ENCODE peak calls at places on chromosomes 1 and 21, in eight cellular contexts. K is left ventricle myocardium inferior, N is uterus, X is colonic mucosa, I is ovary, W is psoas muscle, Z is fibroblast of lung, L is right cardiac atrium. H is an unnamed sample.

GRCh38 chr1:169044296-169044695 is 62.2 kb upstream of the ATP1B1 start:
- DNase-seq in K (no peak), N (no peak), X (no peak), I (no peak), W (no peak), Z (no peak), L (no peak), H (no peak)

GRCh38 chr21:36610201-36610600 is 88.7 kb upstream of the SIM2 start:
- DNase-seq in K (no peak), N (no peak), X (no peak), I (no peak), W (no peak), Z (peak), L (no peak), H (no peak)

GRCh38 chr1:111605553-111605952 is 14.0 kb upstream of the RAP1A start:
- DNase-seq in K (peak), N (no peak), X (no peak), I (peak), W (peak), Z (peak), L (peak), H (no peak)

GRCh38 chr1:95223110-95223509 is 10.9 kb upstream of the RWDD3 start:
- DNase-seq in K (no peak), N (no peak), X (no peak), I (no peak), W (no peak), Z (peak), L (no peak), H (no peak)

GRCh38 chr1:98316286-98316685 is 345.2 kb upstream of the SNX7 start:
- DNase-seq in K (no peak), N (no peak), X (no peak), I (no peak), W (no peak), Z (peak), L (no peak), H (no peak)

GRCh38 chr1:157005965-157006364 is 39.6 kb downstream of the ARHGEF11 start:
- DNase-seq in K (no peak), N (no peak), X (no peak), I (no peak), W (no peak), Z (no peak), L (no peak), H (no peak)

GRCh38 chr1:78229344-78229743 is 183.6 kb downstream of the GIPC2 start:
- DNase-seq in K (no peak), N (no peak), X (no peak), I (no peak), W (no peak), Z (peak), L (no peak), H (no peak)

GRCh38 chr1:4729108-4729506 is 74.7 kb downstream of the AJAP1 start:
- DNase-seq in K (no peak), N (no peak), X (no peak), I (no peak), W (no peak), Z (no peak), L (no peak), H (no peak)

GRCh38 chr1:44807364-44808062 is 362 bp upstream of the DYNLT4 start:
- DNase-seq in K (peak), N (peak), X (peak), I (peak), W (peak), Z (peak), L (peak), H (peak)

GRCh38 chr1:38285807-38286530 is 239.4 kb upstream of the POU3F1 start:
- DNase-seq in K (no peak), N (no peak), X (no peak), I (no peak), W (no peak), Z (no peak), L (no peak), H (no peak)

GRCh38 chr1:23469372-23469982 is 14.5 kb downstream of the ASAP3 start:
- DNase-seq in K (peak), N (no peak), X (no peak), I (no peak), W (no peak), Z (no peak), L (no peak), H (no peak)

GRCh38 chr1:26541816-26542711 is 12.5 kb downstream of the RPS6KA1 start:
- DNase-seq in K (peak), N (peak), X (peak), I (peak), W (peak), Z (no peak), L (peak), H (peak)

GRCh38 chr1:18160290-18160942 is 52.8 kb downstream of the IGSF21 start:
- DNase-seq in K (peak), N (no peak), X (peak), I (no peak), W (peak), Z (no peak), L (peak), H (no peak)

GRCh38 chr1:210246447-210246846 is 13.9 kb downstream of the SERTAD4 start:
- DNase-seq in K (no peak), N (no peak), X (no peak), I (no peak), W (no peak), Z (peak), L (no peak), H (no peak)

GRCh38 chr21:17045214-17045835 is 467.5 kb upstream of the CXADR start:
- DNase-seq in K (no peak), N (no peak), X (no peak), I (no peak), W (no peak), Z (peak), L (no peak), H (no peak)

GRCh38 chr21:34583926-34584563 is 30.9 kb downstream of the RCAN1 start:
- DNase-seq in K (no peak), N (no peak), X (no peak), I (no peak), W (no peak), Z (no peak), L (no peak), H (no peak)

GRCh38 chr1:19710825-19711611 is 46.3 kb downstream of the HTR6 start:
- DNase-seq in K (no peak), N (no peak), X (no peak), I (no peak), W (no peak), Z (no peak), L (no peak), H (no peak)

GRCh38 chr1:67700692-67701410 is 15.8 kb downstream of the GADD45A start:
- DNase-seq in K (no peak), N (peak), X (no peak), I (no peak), W (no peak), Z (peak), L (peak), H (no peak)

GRCh38 chr1:155540000-155540874 is 22.4 kb downstream of the ASH1L start:
- DNase-seq in K (no peak), N (no peak), X (no peak), I (no peak), W (no peak), Z (no peak), L (no peak), H (no peak)

GRCh38 chr1:7778133-7778628 is 5.9 kb upstream of the PER3 start:
- DNase-seq in K (no peak), N (no peak), X (no peak), I (no peak), W (no peak), Z (no peak), L (no peak), H (no peak)

GRCh38 chr1:8165595-8166360 is 139.7 kb upstream of the ERRFI1 start:
- DNase-seq in K (no peak), N (no peak), X (no peak), I (no peak), W (no peak), Z (no peak), L (no peak), H (no peak)

GRCh38 chr1:8667869-8668595 is 149.4 kb downstream of the RERE start:
- DNase-seq in K (no peak), N (peak), X (no peak), I (no peak), W (no peak), Z (peak), L (no peak), H (no peak)

GRCh38 chr1:91655912-91656449 is 155.3 kb downstream of the CDC7 start:
- DNase-seq in K (no peak), N (no peak), X (no peak), I (no peak), W (no peak), Z (no peak), L (no peak), H (no peak)

GRCh38 chr1:36351222-36351977 is 28.0 kb upstream of the EVA1B start:
- DNase-seq in K (no peak), N (no peak), X (no peak), I (no peak), W (no peak), Z (peak), L (no peak), H (no peak)

GRCh38 chr1:37995773-37996379 is 6.1 kb upstream of the SF3A3 start:
- DNase-seq in K (peak), N (peak), X (peak), I (peak), W (peak), Z (peak), L (peak), H (no peak)

GRCh38 chr21:40717008-40717407 is 129.9 kb downstream of the DSCAM start:
- DNase-seq in K (no peak), N (no peak), X (no peak), I (no peak), W (no peak), Z (no peak), L (no peak), H (no peak)

GRCh38 chr1:205631727-205632373 is at the start of gene ELK4:
- DNase-seq in K (peak), N (peak), X (peak), I (peak), W (peak), Z (peak), L (peak), H (peak)
- H3K27ac ChIP-seq in K (peak), N (peak), X (peak), I (peak), W (peak), Z (peak), L (peak), H (peak)

GRCh38 chr1:61241411-61241838 is 159.1 kb downstream of the NFIA start:
- DNase-seq in K (peak), N (peak), X (peak), I (peak), W (peak), Z (no peak), L (peak), H (no peak)
- H3K27ac ChIP-seq in K (peak), N (peak), X (peak), I (no peak), W (peak), Z (no peak), L (peak), H (peak)

GRCh38 chr1:205667909-205668643 is 12.2 kb downstream of the SLC45A3 start:
- DNase-seq in K (no peak), N (no peak), X (peak), I (no peak), W (no peak), Z (no peak), L (peak), H (no peak)
- H3K27ac ChIP-seq in K (no peak), N (no peak), X (peak), I (no peak), W (no peak), Z (no peak), L (no peak), H (no peak)

GRCh38 chr1:204088596-204088995 is 15.7 kb downstream of the SOX13 start:
- DNase-seq in K (no peak), N (no peak), X (no peak), I (no peak), W (no peak), Z (no peak), L (no peak), H (no peak)
- H3K27ac ChIP-seq in K (peak), N (peak), X (peak), I (peak), W (peak), Z (no peak), L (peak), H (no peak)

DNA sequence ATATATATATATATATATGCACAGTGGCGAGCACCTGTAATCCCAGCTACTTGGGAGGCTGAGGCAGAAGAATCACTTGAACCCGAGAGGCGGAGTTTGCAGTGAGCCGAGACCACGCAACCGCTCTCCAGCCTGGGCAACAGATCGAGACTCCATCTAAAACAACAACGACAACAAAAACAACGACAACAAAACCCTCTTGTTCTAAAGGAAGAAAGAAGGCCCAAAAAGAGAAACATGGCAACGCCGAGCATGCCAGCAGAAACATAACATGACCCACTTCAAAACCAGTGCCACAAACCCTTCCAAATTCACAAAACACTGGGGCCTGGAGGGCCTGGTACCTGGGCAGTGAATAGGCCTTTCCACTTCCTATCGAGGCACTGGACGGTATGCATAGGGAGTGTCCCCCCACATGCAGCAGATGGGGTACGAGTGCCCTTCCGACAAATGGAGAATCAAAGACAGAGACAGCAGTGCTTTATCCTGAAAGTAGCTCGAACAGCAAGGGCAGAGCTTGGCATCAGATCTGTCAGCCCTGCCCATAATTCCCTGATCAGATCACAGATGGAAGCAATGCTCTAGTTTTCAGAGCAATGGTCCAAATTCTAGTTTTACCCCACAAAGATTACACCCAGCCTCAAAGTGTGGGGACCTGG is 52.0 kb downstream of the TOMM20 start:
- DNase-seq in K (no peak), N (no peak), X (no peak), I (no peak), W (peak), Z (no peak), L (no peak), H (no peak)
- H3K27ac ChIP-seq in K (peak), N (peak), X (peak), I (no peak), W (peak), Z (peak), L (peak), H (no peak)

GRCh38 chr1:245809361-245809760 is 654.6 kb downstream of the KIF26B start:
- DNase-seq in K (no peak), N (no peak), X (no peak), I (no peak), W (no peak), Z (no peak), L (no peak), H (no peak)

GRCh38 chr1:245810181-245810727 is 655.5 kb downstream of the KIF26B start:
- DNase-seq in K (no peak), N (no peak), X (no peak), I (no peak), W (no peak), Z (peak), L (no peak), H (no peak)

GRCh38 chr1:245807306-245807705 is 652.5 kb downstream of the KIF26B start:
- DNase-seq in K (no peak), N (no peak), X (no peak), I (no peak), W (no peak), Z (peak), L (no peak), H (no peak)

GRCh38 chr1:245805503-245805902 is 650.7 kb downstream of the KIF26B start:
- DNase-seq in K (no peak), N (no peak), X (no peak), I (no peak), W (no peak), Z (no peak), L (no peak), H (no peak)

GRCh38 chr1:245807954-245808719 is 653.4 kb downstream of the KIF26B start:
- DNase-seq in K (no peak), N (no peak), X (no peak), I (no peak), W (no peak), Z (no peak), L (no peak), H (no peak)
- H3K27ac ChIP-seq in K (no peak), N (no peak), X (no peak), I (no peak), W (no peak), Z (no peak), L (no peak), H (no peak)

DNA sequence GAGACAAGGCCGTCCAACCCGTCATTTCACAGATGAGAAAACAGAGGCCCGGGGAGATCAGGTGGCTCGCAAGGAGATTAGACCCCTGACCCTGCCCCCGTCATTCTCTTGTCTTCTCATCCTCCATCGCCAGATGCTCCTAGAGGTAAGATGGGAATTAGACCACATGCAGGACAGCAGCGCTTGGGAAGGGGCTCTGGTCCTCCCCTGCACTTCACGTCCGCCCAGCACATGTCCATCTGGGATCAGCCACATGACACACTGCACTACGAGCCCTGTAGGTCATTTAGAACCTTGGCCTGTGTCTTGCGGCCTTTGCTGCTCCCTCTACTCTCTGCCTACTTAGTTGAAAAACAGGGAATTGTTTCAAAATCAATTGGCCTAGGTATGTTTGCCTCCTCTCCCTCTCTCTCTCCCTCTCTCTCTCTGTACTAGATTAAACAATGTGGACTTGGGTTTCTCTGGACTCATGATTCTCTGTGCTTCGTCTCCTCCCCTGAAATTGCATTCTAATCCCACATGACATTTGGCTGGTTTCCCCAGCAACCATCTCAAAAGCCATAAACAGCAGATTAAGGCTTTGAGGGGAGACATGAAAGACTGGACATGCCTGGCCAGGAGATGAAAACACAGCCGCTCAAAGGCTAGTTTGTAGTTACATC is 3.8 kb upstream of the NCMAP start:
- DNase-seq in K (no peak), N (no peak), X (no peak), I (no peak), W (no peak), Z (peak), L (no peak), H (no peak)
- H3K27ac ChIP-seq in K (no peak), N (no peak), X (no peak), I (no peak), W (no peak), Z (no peak), L (no peak), H (no peak)

DNA sequence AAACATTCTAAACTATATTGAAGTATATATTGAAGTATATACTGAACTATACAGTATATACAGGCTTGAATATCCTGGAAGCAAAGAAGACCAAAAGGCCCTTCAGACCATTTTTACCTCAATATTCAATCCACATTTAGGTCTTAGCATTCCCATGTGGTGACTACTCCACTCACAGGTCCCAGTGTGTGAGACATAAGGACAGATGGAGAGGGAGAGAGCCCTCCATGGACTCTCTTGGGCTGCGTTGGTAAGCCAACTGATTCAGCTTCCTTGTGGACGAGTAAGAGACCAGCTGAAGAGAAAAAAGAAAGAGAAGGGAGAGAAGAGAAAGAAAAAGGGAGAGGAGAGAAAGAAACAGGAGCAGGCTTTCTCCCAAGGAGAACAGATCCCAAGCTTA is 37.3 kb upstream of the ZRANB2 start:
- DNase-seq in K (no peak), N (no peak), X (no peak), I (no peak), W (no peak), Z (peak), L (no peak), H (no peak)
- H3K27ac ChIP-seq in K (no peak), N (no peak), X (no peak), I (no peak), W (no peak), Z (no peak), L (no peak), H (no peak)

H was measured in keratinocyte.